ENCODE peak calls at places on chromosomes 12 and 14, in four cellular contexts. One of them, this sample, is unnamed.

GRCh38 chr12:50302686-50303085 is 19.4 kb upstream of the LIMA1 start:
- DNase-seq in cardiac fibroblast: no peak
- DNase-seq in thyroid gland: no peak
- DNase-seq in left lung: no peak
- DNase-seq in this sample: no peak

GRCh38 chr12:48972213-48973021 is 882 bp upstream of the WNT10B start:
- DNase-seq in cardiac fibroblast: no peak
- DNase-seq in thyroid gland: no peak
- DNase-seq in left lung: no peak
- DNase-seq in this sample: no peak

GRCh38 chr12:132205271-132206092 is 61.2 kb downstream of the NOC4L start:
- DNase-seq in cardiac fibroblast: no peak
- DNase-seq in thyroid gland: peak
- DNase-seq in left lung: no peak
- DNase-seq in this sample: no peak

GRCh38 chr12:76866726-76867125 is 12.1 kb downstream of the CSRP2 start:
- DNase-seq in cardiac fibroblast: no peak
- DNase-seq in thyroid gland: peak
- DNase-seq in left lung: no peak
- DNase-seq in this sample: peak

GRCh38 chr12:27179399-27180214 is 64.5 kb upstream of the STK38L start:
- DNase-seq in cardiac fibroblast: peak
- DNase-seq in thyroid gland: no peak
- DNase-seq in left lung: no peak
- DNase-seq in this sample: peak

GRCh38 chr12:49667319-49668090 is 39.7 kb downstream of the FMNL3 start:
- DNase-seq in cardiac fibroblast: peak
- DNase-seq in thyroid gland: peak
- DNase-seq in left lung: no peak
- DNase-seq in this sample: no peak

GRCh38 chr12:103680591-103681065 is 93.6 kb downstream of the STAB2 start:
- DNase-seq in cardiac fibroblast: no peak
- DNase-seq in thyroid gland: peak
- DNase-seq in left lung: peak
- DNase-seq in this sample: no peak

GRCh38 chr12:21666722-21667121 is 9.1 kb upstream of the LDHB start:
- DNase-seq in cardiac fibroblast: no peak
- DNase-seq in thyroid gland: no peak
- DNase-seq in left lung: no peak
- DNase-seq in this sample: no peak

GRCh38 chr14:23864252-23864651 is 89.3 kb upstream of the DHRS4 start:
- DNase-seq in cardiac fibroblast: no peak
- DNase-seq in thyroid gland: no peak
- DNase-seq in left lung: no peak
- DNase-seq in this sample: no peak

GRCh38 chr14:30333934-30334333 is 225.0 kb upstream of the G2E3 start:
- DNase-seq in cardiac fibroblast: peak
- DNase-seq in thyroid gland: no peak
- DNase-seq in left lung: no peak
- DNase-seq in this sample: no peak

GRCh38 chr14:93901813-93902212 is 25.3 kb upstream of the FAM181A start:
- DNase-seq in cardiac fibroblast: no peak
- DNase-seq in thyroid gland: no peak
- DNase-seq in left lung: no peak
- DNase-seq in this sample: no peak

GRCh38 chr14:93902619-93903307 is 24.4 kb upstream of the FAM181A start:
- DNase-seq in cardiac fibroblast: no peak
- DNase-seq in thyroid gland: no peak
- DNase-seq in left lung: no peak
- DNase-seq in this sample: no peak

GRCh38 chr14:93906341-93907329 is 20.5 kb upstream of the FAM181A start:
- DNase-seq in cardiac fibroblast: peak
- DNase-seq in thyroid gland: peak
- DNase-seq in left lung: peak
- DNase-seq in this sample: no peak

GRCh38 chr14:93905623-93906022 is 21.5 kb upstream of the FAM181A start:
- DNase-seq in cardiac fibroblast: no peak
- DNase-seq in thyroid gland: no peak
- DNase-seq in left lung: no peak
- DNase-seq in this sample: no peak

DNA sequence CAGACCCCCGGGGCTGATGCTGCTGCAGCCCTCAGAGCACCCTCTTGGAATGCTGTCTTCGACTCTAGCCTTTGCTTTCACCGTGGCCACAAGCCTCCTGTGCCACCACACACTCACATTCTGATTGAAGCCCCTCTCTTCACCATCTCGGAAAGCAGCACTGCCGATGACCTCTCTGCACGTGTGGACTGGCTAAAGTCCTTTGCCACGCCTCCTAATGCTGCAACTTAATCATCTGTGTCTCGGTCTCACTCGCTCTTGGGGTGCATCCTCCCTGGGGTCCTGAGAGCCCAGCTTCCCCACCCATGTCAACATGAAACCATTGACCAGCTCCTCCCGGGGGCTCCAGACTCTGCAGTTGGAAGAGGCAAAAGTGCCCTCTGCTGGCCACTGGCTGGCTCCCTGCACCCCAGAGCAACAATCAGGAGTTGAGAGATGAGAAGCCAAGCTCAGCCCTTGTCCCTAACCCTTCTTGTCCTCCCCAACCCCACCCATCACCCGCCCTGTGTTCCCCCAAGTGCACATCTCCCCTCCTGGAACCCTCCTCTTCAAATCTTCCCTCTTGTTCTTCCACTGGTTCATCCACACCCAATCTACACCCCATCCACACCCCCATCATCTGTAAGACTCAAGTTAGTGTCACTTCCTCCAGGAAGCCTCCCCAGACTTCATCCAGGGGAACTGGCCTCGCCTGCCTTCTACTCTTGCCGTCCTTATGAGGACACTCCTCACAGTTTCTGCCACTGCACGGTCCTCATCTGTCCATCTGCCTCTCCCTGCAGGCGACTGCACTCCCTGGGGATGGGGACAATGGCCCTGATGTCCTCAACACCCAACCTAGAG is 23.6 kb upstream of the FAM181A start:
- DNase-seq in cardiac fibroblast: no peak
- DNase-seq in thyroid gland: peak
- DNase-seq in left lung: no peak
- DNase-seq in this sample: no peak
- TF ChIP-seq CTCF in cardiac fibroblast: peak
- TF ChIP-seq CTCF in thyroid gland: peak
- TF ChIP-seq CTCF in left lung: no peak
- TF ChIP-seq CTCF in this sample: peak

DNA sequence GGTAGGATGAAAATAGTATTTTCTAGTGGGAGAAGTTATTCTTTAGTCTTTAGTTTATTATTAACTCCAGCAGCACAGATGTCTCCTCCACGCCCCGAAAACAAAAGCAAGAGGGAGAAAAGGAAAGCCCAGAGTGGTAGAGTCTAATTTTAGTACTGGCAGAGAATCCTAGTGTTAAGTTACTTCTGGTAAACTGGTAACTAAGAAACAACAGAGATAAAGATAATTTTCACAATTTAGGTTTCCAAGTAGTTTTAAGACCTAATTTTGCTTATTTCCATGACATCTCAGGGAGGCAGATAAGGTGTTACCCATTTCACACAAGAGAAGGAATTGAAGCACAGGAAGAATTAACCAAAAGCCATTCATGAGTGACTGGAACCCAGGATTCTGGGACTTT is 16.3 kb downstream of the ATP5MC2 start:
- DNase-seq in cardiac fibroblast: peak
- DNase-seq in thyroid gland: no peak
- DNase-seq in left lung: no peak
- DNase-seq in this sample: no peak
- H3K4me3 ChIP-seq in cardiac fibroblast: no peak
- H3K4me3 ChIP-seq in thyroid gland: no peak
- H3K4me3 ChIP-seq in left lung: no peak
- H3K4me3 ChIP-seq in this sample: no peak

DNA sequence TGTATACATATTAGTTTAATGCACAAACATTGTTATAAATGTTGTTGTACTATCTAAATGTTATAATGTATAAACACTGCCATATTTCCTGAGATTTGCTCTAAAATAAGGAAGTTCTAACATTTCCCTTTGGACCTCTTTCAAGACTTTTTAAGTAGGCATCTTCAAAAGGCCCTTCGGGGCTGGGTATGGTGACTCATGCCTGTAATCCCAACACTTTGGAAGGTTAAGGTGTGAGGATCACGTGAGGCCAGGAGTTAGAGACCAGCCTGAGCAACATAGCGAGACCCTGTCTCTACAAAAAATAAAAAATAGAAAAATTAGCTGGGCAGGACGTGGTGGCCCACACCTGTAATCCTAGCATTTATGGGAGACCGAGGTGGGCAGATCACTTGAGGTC is 35.5 kb downstream of the FBLN5 start:
- DNase-seq in cardiac fibroblast: no peak
- DNase-seq in thyroid gland: no peak
- DNase-seq in left lung: no peak
- DNase-seq in this sample: no peak
- TF ChIP-seq CTCF in cardiac fibroblast: no peak
- TF ChIP-seq CTCF in thyroid gland: no peak
- TF ChIP-seq CTCF in left lung: no peak
- TF ChIP-seq CTCF in this sample: no peak

GRCh38 chr14:73717247-73717646 is 3.1 kb upstream of the PNMA1 start:
- DNase-seq in cardiac fibroblast: no peak
- DNase-seq in thyroid gland: no peak
- DNase-seq in left lung: no peak
- DNase-seq in this sample: no peak
- H3K4me3 ChIP-seq in cardiac fibroblast: no peak
- H3K4me3 ChIP-seq in thyroid gland: no peak
- H3K4me3 ChIP-seq in left lung: no peak
- H3K4me3 ChIP-seq in this sample: no peak

DNA sequence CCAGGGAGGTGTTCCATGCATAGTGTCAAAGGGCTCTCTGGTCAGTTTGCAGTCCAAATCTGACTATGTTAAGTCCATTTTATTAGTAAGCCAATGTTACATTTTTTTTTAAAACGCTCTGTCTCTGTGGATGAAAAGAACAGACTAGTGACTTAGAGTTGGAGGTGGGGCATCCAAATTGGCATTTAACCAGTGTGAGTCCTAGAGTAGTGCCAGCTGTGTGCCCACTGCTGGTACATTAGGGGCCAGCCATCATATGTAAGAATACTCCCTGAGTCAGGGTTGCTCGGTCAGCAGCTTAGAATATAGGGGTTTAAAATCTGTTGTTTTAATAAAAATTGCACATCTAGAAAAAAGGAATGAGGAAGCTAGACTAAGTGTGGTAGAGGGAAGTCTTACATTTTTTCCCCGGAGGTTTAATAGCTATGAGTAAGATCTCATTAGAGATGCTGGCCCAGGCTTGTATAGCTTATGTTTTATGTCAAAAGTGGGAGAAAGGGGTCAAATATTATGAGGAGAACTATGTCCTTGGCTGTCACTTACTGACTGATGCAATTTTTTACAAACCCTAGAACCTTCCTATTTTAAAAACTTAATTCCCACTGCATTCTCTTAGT is 86.9 kb downstream of the TESC start:
- DNase-seq in cardiac fibroblast: peak
- DNase-seq in thyroid gland: no peak
- DNase-seq in left lung: no peak
- DNase-seq in this sample: no peak
- TF ChIP-seq CTCF in cardiac fibroblast: no peak
- TF ChIP-seq CTCF in thyroid gland: no peak
- TF ChIP-seq CTCF in left lung: no peak
- TF ChIP-seq CTCF in this sample: no peak

GRCh38 chr12:24952389-24952788 is 3.5 kb upstream of the BCAT1 start:
- DNase-seq in cardiac fibroblast: no peak
- DNase-seq in thyroid gland: no peak
- DNase-seq in left lung: no peak
- DNase-seq in this sample: no peak
- H3K4me3 ChIP-seq in cardiac fibroblast: no peak
- H3K4me3 ChIP-seq in thyroid gland: no peak
- H3K4me3 ChIP-seq in left lung: no peak
- H3K4me3 ChIP-seq in this sample: no peak

GRCh38 chr12:15982471-15982870 is 71.3 kb downstream of the DERA start:
- DNase-seq in cardiac fibroblast: peak
- DNase-seq in thyroid gland: no peak
- DNase-seq in left lung: no peak
- DNase-seq in this sample: peak
- TF ChIP-seq CTCF in cardiac fibroblast: peak
- TF ChIP-seq CTCF in thyroid gland: peak
- TF ChIP-seq CTCF in left lung: peak
- TF ChIP-seq CTCF in this sample: peak

GRCh38 chr14:90815567-90815816 is 738 bp downstream of the TTC7B start:
- DNase-seq in cardiac fibroblast: no peak
- DNase-seq in thyroid gland: no peak
- DNase-seq in left lung: no peak
- DNase-seq in this sample: no peak

GRCh38 chr14:90812109-90812508 is 4.1 kb downstream of the TTC7B start:
- DNase-seq in cardiac fibroblast: no peak
- DNase-seq in thyroid gland: no peak
- DNase-seq in left lung: no peak
- DNase-seq in this sample: no peak

GRCh38 chr14:90816686-90817436 is 631 bp upstream of the TTC7B start:
- DNase-seq in cardiac fibroblast: no peak
- DNase-seq in thyroid gland: no peak
- DNase-seq in left lung: no peak
- DNase-seq in this sample: no peak

GRCh38 chr14:90815817-90816662 is at the start of gene TTC7B:
- DNase-seq in cardiac fibroblast: no peak
- DNase-seq in thyroid gland: peak
- DNase-seq in left lung: no peak
- DNase-seq in this sample: no peak

GRCh38 chr14:90814806-90815566 is 1.2 kb downstream of the TTC7B start:
- DNase-seq in cardiac fibroblast: no peak
- DNase-seq in thyroid gland: no peak
- DNase-seq in left lung: no peak
- DNase-seq in this sample: no peak
- H3K4me3 ChIP-seq in cardiac fibroblast: peak
- H3K4me3 ChIP-seq in thyroid gland: peak
- H3K4me3 ChIP-seq in left lung: peak
- H3K4me3 ChIP-seq in this sample: peak

GRCh38 chr12:29996993-29997392 is 213.3 kb upstream of the TMTC1 start:
- DNase-seq in cardiac fibroblast: no peak
- DNase-seq in thyroid gland: no peak
- DNase-seq in left lung: no peak
- DNase-seq in this sample: no peak

GRCh38 chr12:30003321-30003720 is 219.6 kb upstream of the TMTC1 start:
- DNase-seq in cardiac fibroblast: no peak
- DNase-seq in thyroid gland: no peak
- DNase-seq in left lung: no peak
- DNase-seq in this sample: no peak

GRCh38 chr12:30000401-30000800 is 216.7 kb upstream of the TMTC1 start:
- DNase-seq in cardiac fibroblast: peak
- DNase-seq in thyroid gland: no peak
- DNase-seq in left lung: no peak
- DNase-seq in this sample: peak

GRCh38 chr12:30006021-30006420 is 222.3 kb upstream of the TMTC1 start:
- DNase-seq in cardiac fibroblast: no peak
- DNase-seq in thyroid gland: no peak
- DNase-seq in left lung: no peak
- DNase-seq in this sample: no peak

DNA sequence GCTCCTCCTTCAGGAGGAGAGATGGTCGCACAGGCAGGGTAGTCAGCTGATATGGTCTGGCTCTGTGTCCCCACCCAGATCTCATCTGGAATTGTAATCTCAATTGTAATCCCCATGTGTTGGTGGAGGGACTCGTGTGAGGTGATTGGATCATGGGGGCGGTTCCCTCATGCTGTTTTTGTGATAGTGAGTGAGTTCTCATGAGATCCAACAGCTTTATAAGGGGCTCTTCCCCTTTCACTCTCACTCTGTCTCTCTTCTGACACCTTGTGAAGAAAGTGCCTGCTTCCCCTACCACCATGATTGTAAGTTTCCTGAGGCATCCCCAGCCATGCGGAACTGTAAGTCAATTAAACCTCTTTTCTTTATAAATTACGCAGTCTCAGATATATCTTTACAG is 218.9 kb upstream of the TMTC1 start:
- DNase-seq in cardiac fibroblast: no peak
- DNase-seq in thyroid gland: no peak
- DNase-seq in left lung: no peak
- DNase-seq in this sample: no peak
- TF ChIP-seq CTCF in cardiac fibroblast: peak
- TF ChIP-seq CTCF in thyroid gland: no peak
- TF ChIP-seq CTCF in left lung: no peak
- TF ChIP-seq CTCF in this sample: no peak

This sample was measured in astrocyte of the cerebellum.